ENCODE peak calls at places on chromosomes 13 and 19, in five cellular contexts. O is stimulated activated CD4-positive, alpha-beta T cell treated with anti-CD3 and anti-CD28 coated beads, Interleukin-1b, Interleukin-23, amount 100 ng/mL, for 4 hours; W is activated T-helper 1 cell treated with Interleukin-2 at 50 U/mL for 16 hours; V is left ventricle myocardium superior; M is thoracic aorta. L is an unnamed sample.
A peak's percentile ranks its signal among the peaks of the same experiment; 100 is the strongest.

GRCh38 chr19:50705422-50706019 is 14.1 kb downstream of the SHANK1 start:
- DNase-seq in W (no peak), M (no peak), V (no peak), O (no peak), L (peak; percentile 91)

GRCh38 chr19:45863840-45864628 is at the start of gene FOXA3:
- DNase-seq in W (peak; percentile 42), V (peak; percentile 49), O (no peak), M (no peak), L (peak; percentile 74)

GRCh38 chr19:308471-309205 is 17.4 kb upstream of the PLPP2 start:
- DNase-seq in M (no peak), O (no peak), V (no peak), W (no peak), L (no peak)

GRCh38 chr13:46660859-46661258 is 107.9 kb downstream of the LRCH1 start:
- DNase-seq in W (no peak), O (no peak), V (no peak), M (no peak), L (no peak)

GRCh38 chr19:47436712-47437401 is 17.5 kb upstream of the MEIS3 start:
- DNase-seq in M (no peak), W (peak; percentile 68), V (peak; percentile 84), O (peak; percentile 92), L (peak; percentile 85)

GRCh38 chr19:18044825-18045304 is 36.9 kb downstream of the ARRDC2 start:
- DNase-seq in O (peak; percentile 78), M (no peak), V (peak; percentile 77), W (peak; percentile 70), L (peak; percentile 71)

GRCh38 chr19:43372462-43372861 is 19.0 kb downstream of the CD177 start:
- DNase-seq in M (no peak), O (no peak), V (no peak), W (no peak), L (no peak)

GRCh38 chr19:46133777-46134231 is 9.3 kb upstream of the IGFL3 start:
- DNase-seq in O (no peak), W (no peak), V (no peak), M (no peak), L (no peak)

GRCh38 chr19:54013866-54014265 is 22.4 kb downstream of the CACNG6 start:
- DNase-seq in O (no peak), W (no peak), V (no peak), M (no peak), L (no peak)

GRCh38 chr13:23688336-23688735 is 118.1 kb downstream of the TNFRSF19 start:
- DNase-seq in O (no peak), V (no peak), W (no peak), M (no peak), L (no peak)

GRCh38 chr13:106306748-106307277 is 228.6 kb downstream of the EFNB2 start:
- DNase-seq in W (no peak), O (no peak), M (no peak), V (no peak), L (no peak)

GRCh38 chr13:114102521-114103288 is 29.7 kb downstream of the RASA3 start:
- DNase-seq in O (no peak), W (no peak), M (no peak), V (peak; percentile 26), L (no peak)

GRCh38 chr19:39820696-39821095 is 13.3 kb downstream of the DYRK1B start:
- DNase-seq in W (no peak), M (no peak), V (no peak), O (no peak), L (no peak)

GRCh38 chr19:40689339-40690049 is 957 bp downstream of the NUMBL start:
- DNase-seq in V (peak; percentile 58), M (no peak), O (no peak), W (no peak), L (peak; percentile 47)

GRCh38 chr19:14632286-14632685 is 42.4 kb downstream of the ADGRE3 start:
- DNase-seq in M (no peak), V (no peak), O (no peak), W (no peak), L (no peak)

GRCh38 chr13:24742294-24742693 is 21.7 kb upstream of the RNF17 start:
- DNase-seq in M (no peak), V (no peak), W (no peak), O (no peak), L (no peak)

GRCh38 chr19:52198678-52199077 is 8.8 kb downstream of the PPP2R1A start:
- DNase-seq in O (no peak), V (no peak), M (no peak), W (no peak), L (no peak)

GRCh38 chr19:4304509-4305252 is at the start of gene FSD1:
- DNase-seq in V (peak; percentile 51), O (no peak), W (peak; percentile 35), M (no peak), L (peak; percentile 95)

GRCh38 chr13:33016414-33017409 is at the start of gene KL:
- DNase-seq in V (peak; percentile 65), O (no peak), W (no peak), M (no peak), L (peak; percentile 27)

GRCh38 chr19:46603195-46603637 is 2.1 kb downstream of the CALM3 start:
- DNase-seq in V (no peak), O (no peak), M (no peak), W (no peak), L (no peak)

GRCh38 chr13:23881408-23881785 is 7.8 kb downstream of the MIPEP start:
- DNase-seq in O (no peak), V (no peak), W (no peak), M (no peak), L (no peak)

GRCh38 chr19:23547816-23548430 is 139.1 kb downstream of the ZNF675 start:
- DNase-seq in V (no peak), O (no peak), M (no peak), W (no peak), L (no peak)

GRCh38 chr13:97267418-97268059 is 45.4 kb downstream of the MBNL2 start:
- DNase-seq in V (no peak), W (no peak), M (no peak), O (no peak), L (no peak)

GRCh38 chr19:15243236-15243957 is 11.1 kb upstream of the EPHX3 start:
- DNase-seq in O (no peak), W (no peak), V (no peak), M (no peak), L (no peak)

GRCh38 chr13:96141032-96141431 is 51.1 kb downstream of the HS6ST3 start:
- DNase-seq in O (no peak), V (no peak), W (no peak), M (no peak), L (no peak)